ENCODE peak calls at places on chromosomes 4 and X, in five cellular contexts. J, S, H, F and K are unnamed samples.

GRCh38 chr4:11710484-11710883 is 281.8 kb upstream of the HS3ST1 start:
- DNase-seq in S (no peak), H (no peak), J (no peak), F (no peak), K (no peak)

GRCh38 chr4:154622598-154622997 is 10.1 kb upstream of the FGG start:
- DNase-seq in F (peak; percentile 63), S (peak; percentile 33), H (no peak), J (no peak), K (peak; percentile 76)

GRCh38 chr4:76554630-76555029 is 119.6 kb downstream of the SHROOM3 start:
- DNase-seq in J (no peak), F (no peak), H (no peak), S (no peak), K (no peak)

GRCh38 chr4:71456841-71457240 is 118.0 kb downstream of the SLC4A4 start:
- DNase-seq in J (no peak), S (no peak), H (no peak), F (no peak), K (no peak)

GRCh38 chr4:81039351-81040174 is 9.1 kb downstream of the BMP3 start:
- DNase-seq in F (no peak), H (no peak), J (no peak), S (no peak), K (peak; percentile 17)

GRCh38 chr4:32560306-32560705 is 1840.1 kb downstream of the PCDH7 start:
- DNase-seq in J (no peak), F (peak; percentile 23), S (no peak), H (no peak), K (peak; percentile 31)

GRCh38 chrX:11438767-11439166 is 145.6 kb downstream of the AMELX start:
- DNase-seq in J (no peak), F (no peak), S (no peak), H (no peak), K (no peak)

GRCh38 chrX:3244955-3245354 is 101.5 kb downstream of the MXRA5 start:
- DNase-seq in F (no peak), H (no peak), J (no peak), S (no peak), K (no peak)

GRCh38 chrX:17987783-17988182 is 126.7 kb upstream of the RAI2 start:
- DNase-seq in S (peak; percentile 63), F (no peak), J (no peak), H (no peak), K (peak; percentile 28)

GRCh38 chrX:76971393-76972376 is 475.5 kb upstream of the FGF16 start:
- DNase-seq in S (no peak), H (no peak), F (no peak), J (no peak), K (no peak)

GRCh38 chr4:110087116-110087708 is 111.2 kb downstream of the ELOVL6 start:
- DNase-seq in H (peak; percentile 20), S (no peak), F (no peak), J (no peak), K (peak; percentile 43)

GRCh38 chrX:81489987-81490386 is 288.1 kb downstream of the SH3BGRL start:
- DNase-seq in F (no peak), H (no peak), S (no peak), J (no peak), K (peak; percentile 1)

GRCh38 chrX:16946361-16946964 is at the start of gene REPS2:
- DNase-seq in S (peak; percentile 65), J (peak; percentile 86), F (peak; percentile 89), H (peak; percentile 8), K (peak; percentile 93)

GRCh38 chrX:49171752-49172279 is at the start of gene PLP2:
- DNase-seq in J (peak; percentile 79), H (peak; percentile 32), S (peak; percentile 36), F (no peak), K (peak; percentile 51)

GRCh38 chr4:147590249-147590920 is 26.8 kb upstream of the TMEM184C start:
- DNase-seq in H (no peak), J (peak; percentile 52), F (peak; percentile 58), S (peak; percentile 18), K (peak; percentile 88)

GRCh38 chrX:7330971-7331746 is 183.2 kb upstream of the PUDP start:
- DNase-seq in S (no peak), J (no peak), H (no peak), F (no peak), K (no peak)

GRCh38 chr4:39020130-39020529 is 12.1 kb downstream of the TMEM156 start:
- DNase-seq in F (no peak), J (no peak), H (no peak), S (no peak), K (no peak)

GRCh38 chr4:94947681-94948108 is 189.9 kb downstream of the BMPR1B start:
- DNase-seq in F (peak; percentile 36), H (no peak), S (no peak), J (no peak), K (no peak)

GRCh38 chr4:113020966-113021365 is 28.5 kb upstream of the ANK2 start:
- DNase-seq in S (no peak), J (no peak), H (no peak), F (no peak), K (peak; percentile 54)

GRCh38 chr4:48223633-48224295 is 45.9 kb downstream of the TEC start:
- DNase-seq in H (no peak), F (no peak), S (no peak), J (no peak), K (no peak)